ENCODE peak calls at places on chromosomes 3 and 15, in five cellular contexts. G is astrocyte, J is skeletal muscle cell, O is body of pancreas, R is heart left ventricle. C is an unnamed sample.

GRCh38 chr15:60679256-60679655 is 200.3 kb upstream of the ICE2 start:
- DNase-seq in R (no peak), G (peak), J (peak), O (no peak), C (no peak)

GRCh38 chr3:29239377-29239776 is 41.5 kb upstream of the RBMS3 start:
- DNase-seq in O (no peak), R (no peak), G (no peak), J (no peak), C (no peak)

GRCh38 chr3:188711898-188712256 is 459.9 kb upstream of the TPRG1 start:
- DNase-seq in O (no peak), J (no peak), G (no peak), R (no peak), C (no peak)

GRCh38 chr3:136818851-136819783 is at the start of gene SLC35G2:
- DNase-seq in J (peak), R (peak), G (peak), O (peak), C (no peak)

GRCh38 chr3:40801276-40801675 is 276.5 kb downstream of the ZNF621 start:
- DNase-seq in O (no peak), J (no peak), R (no peak), G (peak), C (no peak)

GRCh38 chr3:111715911-111716523 is 120.9 kb upstream of the ZBED2 start:
- DNase-seq in J (no peak), O (peak), R (peak), G (no peak), C (no peak)

GRCh38 chr15:51183076-51183475 is 88.4 kb upstream of the TNFAIP8L3 start:
- DNase-seq in J (no peak), O (no peak), R (no peak), G (no peak), C (no peak)

GRCh38 chr15:77028451-77029165 is 33.7 kb downstream of the PSTPIP1 start:
- DNase-seq in R (peak), O (peak), G (no peak), J (no peak), C (no peak)

GRCh38 chr3:191356586-191357439 is 26.5 kb upstream of the UTS2B start:
- DNase-seq in O (no peak), G (peak), R (peak), J (peak), C (peak)

GRCh38 chr3:173785004-173785403 is 387.5 kb downstream of the NLGN1 start:
- DNase-seq in O (no peak), J (no peak), R (no peak), G (no peak), C (no peak)

GRCh38 chr15:59353994-59354951 is 18.4 kb downstream of the MYO1E start:
- DNase-seq in G (no peak), J (no peak), O (no peak), R (no peak), C (no peak)

GRCh38 chr3:108428580-108428979 is 81.8 kb downstream of the MYH15 start:
- DNase-seq in R (no peak), G (peak), O (no peak), J (no peak), C (no peak)

GRCh38 chr3:155409336-155409735 is 115.9 kb upstream of the STRIT1 start:
- DNase-seq in G (no peak), J (no peak), R (no peak), O (no peak), C (no peak)

GRCh38 chr3:114597012-114597411 is 303.2 kb downstream of the TIGIT start:
- DNase-seq in R (no peak), G (no peak), O (no peak), J (no peak), C (no peak)

GRCh38 chr15:80070840-80071239 is 11.4 kb downstream of the ZFAND6 start:
- DNase-seq in J (peak), R (no peak), O (no peak), G (peak), C (no peak)

GRCh38 chr3:165346503-165346902 is 150.3 kb upstream of the SLITRK3 start:
- DNase-seq in O (no peak), R (no peak), J (no peak), G (no peak), C (no peak)

GRCh38 chr15:26634319-26634718 is 138.5 kb downstream of the GABRB3 start:
- DNase-seq in G (no peak), J (no peak), O (no peak), R (no peak), C (no peak)

GRCh38 chr15:26631894-26632293 is 141.0 kb downstream of the GABRB3 start:
- DNase-seq in R (no peak), O (no peak), G (no peak), J (no peak), C (no peak)

GRCh38 chr15:26635105-26635504 is 137.8 kb downstream of the GABRB3 start:
- DNase-seq in R (no peak), J (no peak), G (no peak), O (no peak), C (no peak)

GRCh38 chr15:26630857-26631256 is 142.0 kb downstream of the GABRB3 start:
- DNase-seq in J (no peak), G (no peak), R (no peak), O (no peak), C (no peak)

DNA sequence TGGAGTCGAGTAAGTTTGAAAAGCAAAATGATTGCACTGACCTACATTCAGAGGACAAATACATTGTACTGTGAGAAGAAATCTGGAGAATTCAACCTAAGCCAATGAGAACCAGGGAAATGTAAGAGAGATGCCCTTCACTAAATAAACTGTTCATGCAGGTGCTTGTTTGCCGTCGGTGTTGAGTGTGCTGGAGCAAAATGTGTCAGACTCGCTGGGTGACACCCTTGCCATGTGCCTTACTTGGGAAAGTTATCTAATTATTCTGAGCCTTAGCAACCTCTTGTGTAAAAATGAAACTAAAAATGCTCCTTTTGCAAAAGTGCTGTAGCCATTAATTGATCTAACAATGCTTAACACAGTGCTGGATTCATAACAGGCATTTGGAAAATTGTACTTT is 140.4 kb downstream of the GABRB3 start:
- DNase-seq in J (no peak), G (no peak), O (no peak), R (no peak), C (no peak)
- H3K4me3 ChIP-seq in J (no peak), G (no peak), O (no peak), R (no peak), C (no peak)

GRCh38 chr15:62933388-62933787 is 109.2 kb upstream of the TPM1 start:
- DNase-seq in G (no peak), O (no peak), J (no peak), R (no peak), C (no peak)

GRCh38 chr15:62932436-62932835 is 110.1 kb upstream of the TPM1 start:
- DNase-seq in G (peak), O (no peak), R (no peak), J (no peak), C (no peak)

GRCh38 chr15:62935300-62936081 is 107.1 kb upstream of the TPM1 start:
- DNase-seq in G (no peak), J (no peak), R (no peak), O (no peak), C (no peak)

GRCh38 chr15:62931650-62932049 is 110.9 kb upstream of the TPM1 start:
- DNase-seq in R (no peak), O (no peak), G (no peak), J (no peak), C (no peak)

DNA sequence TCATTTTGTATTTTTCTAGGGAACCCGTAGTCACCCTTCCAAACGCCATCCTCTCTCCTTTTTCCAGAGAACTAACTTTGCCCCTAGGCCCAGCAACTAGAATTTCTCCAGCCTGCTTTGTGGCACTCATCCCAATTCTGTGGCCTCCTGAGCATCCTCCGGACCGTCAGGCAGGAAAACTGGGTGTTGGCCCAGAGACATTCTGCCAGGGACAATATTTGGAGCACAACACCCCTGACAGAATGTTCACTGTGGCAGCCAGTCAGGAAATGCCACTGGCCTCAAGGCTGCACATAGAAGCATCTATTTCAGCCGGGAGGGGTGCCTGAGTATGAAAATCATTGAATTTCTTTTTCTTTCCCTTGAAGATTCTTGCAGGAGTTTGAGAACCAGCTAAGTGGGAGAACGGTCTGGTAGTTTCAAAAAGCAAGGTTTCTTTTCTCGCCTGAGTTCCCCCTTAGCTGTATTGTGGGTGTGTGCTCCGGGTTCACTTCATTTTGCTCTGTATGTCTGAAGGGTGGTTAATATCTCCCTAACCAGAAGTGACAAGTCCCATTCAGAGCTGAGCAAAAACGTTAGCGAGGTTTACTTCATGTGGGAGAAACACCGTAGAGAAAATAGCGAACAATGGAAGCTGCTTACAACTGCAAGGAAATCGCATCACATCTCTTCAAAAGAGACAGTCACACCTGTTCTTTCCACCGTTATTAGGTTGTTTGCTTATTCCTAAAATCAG is 108.1 kb upstream of the TPM1 start:
- DNase-seq in G (no peak), R (peak), O (no peak), J (no peak), C (no peak)
- H3K4me3 ChIP-seq in G (no peak), R (no peak), O (no peak), J (no peak), C (no peak)

GRCh38 chr15:65355983-65356353 is 21.8 kb downstream of the IGDCC3 start:
- DNase-seq in O (no peak), R (no peak), J (no peak), G (no peak), C (no peak)
- H3K4me3 ChIP-seq in O (no peak), R (peak), J (peak), G (peak), C (peak)

GRCh38 chr3:116930786-116931185 is 221.2 kb downstream of the TUSC7 start:
- DNase-seq in G (peak), J (no peak), O (no peak), R (no peak), C (no peak)
- H3K4me3 ChIP-seq in G (no peak), J (no peak), O (no peak), R (no peak), C (no peak)

GRCh38 chr15:26146162-26146561 is 283.0 kb upstream of the ATP10A start:
- DNase-seq in J (no peak), R (no peak), O (no peak), G (no peak), C (no peak)

GRCh38 chr15:26148461-26148860 is 285.3 kb upstream of the ATP10A start:
- DNase-seq in J (no peak), O (no peak), R (no peak), G (no peak), C (no peak)
- H3K4me3 ChIP-seq in J (no peak), O (no peak), R (no peak), G (no peak), C (no peak)

GRCh38 chr3:153165211-153165815 is 3.3 kb downstream of the RAP2B start:
- DNase-seq in R (no peak), J (no peak), O (no peak), G (no peak), C (no peak)
- H3K4me3 ChIP-seq in R (peak), J (peak), O (no peak), G (peak), C (no peak)

GRCh38 chr3:157442729-157443128 is 6.1 kb downstream of the PTX3 start:
- DNase-seq in J (no peak), O (no peak), R (no peak), G (peak), C (no peak)
- H3K4me3 ChIP-seq in J (no peak), O (no peak), R (no peak), G (no peak), C (no peak)

GRCh38 chr3:151393146-151393831 is 8.7 kb upstream of the P2RY12 start:
- DNase-seq in J (no peak), O (no peak), R (no peak), G (no peak), C (no peak)
- H3K4me3 ChIP-seq in J (no peak), O (no peak), R (no peak), G (no peak), C (no peak)

GRCh38 chr3:186502138-186502941 is 41.8 kb downstream of the CRYGS start:
- DNase-seq in R (no peak), O (no peak), J (no peak), G (no peak), C (no peak)
- H3K4me3 ChIP-seq in R (no peak), O (no peak), J (no peak), G (no peak), C (no peak)

C was measured in kidney epithelial cell.